ENCODE peak calls at places on chromosome 4, in ten cellular contexts. S, E, O, K, B, P, F, V, Z and X are unnamed samples.

GRCh38 chr4:169723207-169723606 is 34.5 kb downstream of the HPF1 start:
- DNase-seq in S (no peak), K (no peak), V (peak), O (no peak), F (no peak), E (no peak), Z (no peak), B (no peak), P (peak), X (peak)

GRCh38 chr4:23212558-23212957 is 519.8 kb downstream of the GBA3 start:
- DNase-seq in E (no peak), K (no peak), F (no peak), S (no peak), V (no peak), Z (no peak), O (no peak), P (no peak), B (no peak), X (no peak)

GRCh38 chr4:107077192-107077591 is 41.1 kb upstream of the DKK2 start:
- DNase-seq in Z (no peak), F (no peak), V (no peak), P (no peak), K (no peak), E (no peak), B (no peak), S (no peak), O (no peak), X (no peak)

GRCh38 chr4:15336410-15337184 is 91.2 kb upstream of the C1QTNF7 start:
- DNase-seq in S (no peak), P (peak), Z (no peak), B (no peak), V (no peak), O (no peak), E (no peak), K (no peak), F (no peak), X (no peak)

GRCh38 chr4:8891646-8892555 is 20.3 kb upstream of the HMX1 start:
- DNase-seq in K (no peak), P (no peak), F (no peak), V (no peak), Z (no peak), E (no peak), S (no peak), B (no peak), O (no peak), X (no peak)

GRCh38 chr4:154082760-154083530 is 294.1 kb upstream of the SFRP2 start:
- DNase-seq in B (peak), Z (no peak), S (no peak), V (no peak), K (no peak), E (no peak), P (peak), O (no peak), F (no peak), X (peak)

GRCh38 chr4:147780137-147780777 is 48.4 kb downstream of the ARHGAP10 start:
- DNase-seq in K (no peak), Z (no peak), F (no peak), O (no peak), E (no peak), V (no peak), S (no peak), B (peak), P (no peak), X (peak)

GRCh38 chr4:131488772-131489171 is 1660.3 kb upstream of the PCDH10 start:
- DNase-seq in B (no peak), S (no peak), F (no peak), O (no peak), K (no peak), V (no peak), Z (no peak), P (no peak), E (no peak), X (no peak)

GRCh38 chr4:177108708-177109107 is 201.0 kb upstream of the NEIL3 start:
- DNase-seq in O (no peak), B (no peak), P (peak), K (no peak), S (no peak), V (no peak), Z (no peak), E (no peak), F (no peak), X (no peak)

GRCh38 chr4:1961563-1961962 is 47.2 kb downstream of the NELFA start:
- DNase-seq in S (no peak), F (peak), P (no peak), E (no peak), Z (no peak), B (no peak), V (no peak), K (no peak), O (no peak), X (no peak)

GRCh38 chr4:40209401-40209800 is 12.6 kb downstream of the RHOH start:
- DNase-seq in P (no peak), V (no peak), K (no peak), B (no peak), Z (no peak), E (no peak), F (no peak), O (peak), S (no peak), X (no peak)

GRCh38 chr4:41281038-41281634 is 24.4 kb downstream of the UCHL1 start:
- DNase-seq in S (no peak), K (peak), Z (no peak), E (peak), B (peak), P (peak), F (peak), O (peak), V (peak), X (peak)